ENCODE peak calls at places on chromosomes 6 and 20, in six cellular contexts. One of them, this sample, is unnamed.

GRCh38 chr6:34246249-34246562 is 2.6 kb downstream of the SMIM29 start:
- DNase-seq in transverse colon: no peak
- DNase-seq in IMR-90: no peak
- DNase-seq in GDM1: no peak
- DNase-seq in NAMALWA: no peak
- DNase-seq in activated effector memory CD4-positive, alpha-beta T cell treated with anti-CD3 and anti-CD28 coated beads, Interleukin-2, amount 50 U/mL, for 16 hours: peak
- DNase-seq in this sample: no peak

GRCh38 chr6:7078856-7079255 is 28.9 kb upstream of the RREB1 start:
- DNase-seq in transverse colon: no peak
- DNase-seq in IMR-90: no peak
- DNase-seq in GDM1: no peak
- DNase-seq in NAMALWA: no peak
- DNase-seq in activated effector memory CD4-positive, alpha-beta T cell treated with anti-CD3 and anti-CD28 coated beads, Interleukin-2, amount 50 U/mL, for 16 hours: no peak
- DNase-seq in this sample: no peak

GRCh38 chr20:31710423-31711250 is 12.0 kb downstream of the BCL2L1 start:
- DNase-seq in transverse colon: no peak
- DNase-seq in IMR-90: no peak
- DNase-seq in GDM1: no peak
- DNase-seq in NAMALWA: no peak
- DNase-seq in activated effector memory CD4-positive, alpha-beta T cell treated with anti-CD3 and anti-CD28 coated beads, Interleukin-2, amount 50 U/mL, for 16 hours: no peak
- DNase-seq in this sample: peak

GRCh38 chr6:129031051-129031599 is 148.2 kb downstream of the LAMA2 start:
- DNase-seq in transverse colon: no peak
- DNase-seq in IMR-90: peak
- DNase-seq in GDM1: no peak
- DNase-seq in NAMALWA: no peak
- DNase-seq in activated effector memory CD4-positive, alpha-beta T cell treated with anti-CD3 and anti-CD28 coated beads, Interleukin-2, amount 50 U/mL, for 16 hours: no peak
- DNase-seq in this sample: no peak

GRCh38 chr6:109496036-109496761 is 13.2 kb upstream of the ZBTB24 start:
- DNase-seq in transverse colon: no peak
- DNase-seq in IMR-90: no peak
- DNase-seq in GDM1: no peak
- DNase-seq in NAMALWA: no peak
- DNase-seq in activated effector memory CD4-positive, alpha-beta T cell treated with anti-CD3 and anti-CD28 coated beads, Interleukin-2, amount 50 U/mL, for 16 hours: no peak
- DNase-seq in this sample: no peak

GRCh38 chr6:169669889-169670288 is 31.9 kb downstream of the WDR27 start:
- DNase-seq in transverse colon: no peak
- DNase-seq in IMR-90: peak
- DNase-seq in GDM1: no peak
- DNase-seq in NAMALWA: no peak
- DNase-seq in activated effector memory CD4-positive, alpha-beta T cell treated with anti-CD3 and anti-CD28 coated beads, Interleukin-2, amount 50 U/mL, for 16 hours: no peak
- DNase-seq in this sample: no peak

GRCh38 chr20:8449120-8449519 is 317.1 kb downstream of the PLCB1 start:
- DNase-seq in transverse colon: no peak
- DNase-seq in IMR-90: peak
- DNase-seq in GDM1: no peak
- DNase-seq in NAMALWA: no peak
- DNase-seq in activated effector memory CD4-positive, alpha-beta T cell treated with anti-CD3 and anti-CD28 coated beads, Interleukin-2, amount 50 U/mL, for 16 hours: no peak
- DNase-seq in this sample: no peak

GRCh38 chr20:36018208-36018988 is 50.0 kb downstream of the CNBD2 start:
- DNase-seq in transverse colon: peak
- DNase-seq in IMR-90: no peak
- DNase-seq in GDM1: no peak
- DNase-seq in NAMALWA: no peak
- DNase-seq in activated effector memory CD4-positive, alpha-beta T cell treated with anti-CD3 and anti-CD28 coated beads, Interleukin-2, amount 50 U/mL, for 16 hours: no peak
- DNase-seq in this sample: no peak

GRCh38 chr6:134031696-134032255 is 20.6 kb downstream of the SLC2A12 start:
- DNase-seq in transverse colon: no peak
- DNase-seq in IMR-90: peak
- DNase-seq in GDM1: no peak
- DNase-seq in NAMALWA: no peak
- DNase-seq in activated effector memory CD4-positive, alpha-beta T cell treated with anti-CD3 and anti-CD28 coated beads, Interleukin-2, amount 50 U/mL, for 16 hours: no peak
- DNase-seq in this sample: peak

GRCh38 chr6:109434456-109434855 is 6.0 kb downstream of the PPIL6 start:
- DNase-seq in transverse colon: no peak
- DNase-seq in IMR-90: no peak
- DNase-seq in GDM1: no peak
- DNase-seq in NAMALWA: no peak
- DNase-seq in activated effector memory CD4-positive, alpha-beta T cell treated with anti-CD3 and anti-CD28 coated beads, Interleukin-2, amount 50 U/mL, for 16 hours: no peak
- DNase-seq in this sample: no peak

GRCh38 chr20:2822073-2822472 is 5.9 kb downstream of the TMEM239 start:
- DNase-seq in transverse colon: no peak
- DNase-seq in IMR-90: peak
- DNase-seq in GDM1: no peak
- DNase-seq in NAMALWA: peak
- DNase-seq in activated effector memory CD4-positive, alpha-beta T cell treated with anti-CD3 and anti-CD28 coated beads, Interleukin-2, amount 50 U/mL, for 16 hours: no peak
- DNase-seq in this sample: peak

GRCh38 chr6:16821834-16822264 is 60.6 kb upstream of the ATXN1 start:
- DNase-seq in transverse colon: no peak
- DNase-seq in IMR-90: no peak
- DNase-seq in GDM1: no peak
- DNase-seq in NAMALWA: no peak
- DNase-seq in activated effector memory CD4-positive, alpha-beta T cell treated with anti-CD3 and anti-CD28 coated beads, Interleukin-2, amount 50 U/mL, for 16 hours: no peak
- DNase-seq in this sample: no peak

GRCh38 chr20:25491446-25492038 is 84.1 kb downstream of the GINS1 start:
- DNase-seq in transverse colon: no peak
- DNase-seq in IMR-90: no peak
- DNase-seq in GDM1: no peak
- DNase-seq in NAMALWA: no peak
- DNase-seq in activated effector memory CD4-positive, alpha-beta T cell treated with anti-CD3 and anti-CD28 coated beads, Interleukin-2, amount 50 U/mL, for 16 hours: no peak
- DNase-seq in this sample: no peak

GRCh38 chr20:34954905-34955231 is 738 bp downstream of the GSS start:
- DNase-seq in transverse colon: peak
- DNase-seq in IMR-90: peak
- DNase-seq in GDM1: no peak
- DNase-seq in NAMALWA: no peak
- DNase-seq in activated effector memory CD4-positive, alpha-beta T cell treated with anti-CD3 and anti-CD28 coated beads, Interleukin-2, amount 50 U/mL, for 16 hours: peak
- DNase-seq in this sample: no peak

GRCh38 chr20:31605902-31606677 is 1.0 kb downstream of the ID1 start:
- DNase-seq in transverse colon: peak
- DNase-seq in IMR-90: no peak
- DNase-seq in GDM1: no peak
- DNase-seq in NAMALWA: peak
- DNase-seq in activated effector memory CD4-positive, alpha-beta T cell treated with anti-CD3 and anti-CD28 coated beads, Interleukin-2, amount 50 U/mL, for 16 hours: no peak
- DNase-seq in this sample: peak

GRCh38 chr6:113122060-113122459 is 735.1 kb upstream of the MARCKS start:
- DNase-seq in transverse colon: no peak
- DNase-seq in IMR-90: peak
- DNase-seq in GDM1: no peak
- DNase-seq in NAMALWA: no peak
- DNase-seq in activated effector memory CD4-positive, alpha-beta T cell treated with anti-CD3 and anti-CD28 coated beads, Interleukin-2, amount 50 U/mL, for 16 hours: no peak
- DNase-seq in this sample: no peak

GRCh38 chr20:34997171-34997570 is 41.5 kb downstream of the MYH7B start:
- DNase-seq in transverse colon: peak
- DNase-seq in IMR-90: peak
- DNase-seq in GDM1: no peak
- DNase-seq in NAMALWA: no peak
- DNase-seq in activated effector memory CD4-positive, alpha-beta T cell treated with anti-CD3 and anti-CD28 coated beads, Interleukin-2, amount 50 U/mL, for 16 hours: no peak
- DNase-seq in this sample: no peak

GRCh38 chr6:113591896-113592827 is 265.0 kb upstream of the MARCKS start:
- DNase-seq in transverse colon: peak
- DNase-seq in IMR-90: peak
- DNase-seq in GDM1: no peak
- DNase-seq in NAMALWA: no peak
- DNase-seq in activated effector memory CD4-positive, alpha-beta T cell treated with anti-CD3 and anti-CD28 coated beads, Interleukin-2, amount 50 U/mL, for 16 hours: no peak
- DNase-seq in this sample: peak

GRCh38 chr6:32852844-32853540 is 512 bp downstream of the TAP1 start:
- DNase-seq in transverse colon: peak
- DNase-seq in IMR-90: peak
- DNase-seq in GDM1: peak
- DNase-seq in NAMALWA: peak
- DNase-seq in activated effector memory CD4-positive, alpha-beta T cell treated with anti-CD3 and anti-CD28 coated beads, Interleukin-2, amount 50 U/mL, for 16 hours: peak
- DNase-seq in this sample: peak

GRCh38 chr6:3746696-3747095 is 4.8 kb downstream of the PXDC1 start:
- DNase-seq in transverse colon: no peak
- DNase-seq in IMR-90: no peak
- DNase-seq in GDM1: no peak
- DNase-seq in NAMALWA: no peak
- DNase-seq in activated effector memory CD4-positive, alpha-beta T cell treated with anti-CD3 and anti-CD28 coated beads, Interleukin-2, amount 50 U/mL, for 16 hours: no peak
- DNase-seq in this sample: no peak

GRCh38 chr6:108653864-108654402 is 93.2 kb downstream of the FOXO3 start:
- DNase-seq in transverse colon: no peak
- DNase-seq in IMR-90: peak
- DNase-seq in GDM1: no peak
- DNase-seq in NAMALWA: no peak
- DNase-seq in activated effector memory CD4-positive, alpha-beta T cell treated with anti-CD3 and anti-CD28 coated beads, Interleukin-2, amount 50 U/mL, for 16 hours: no peak
- DNase-seq in this sample: peak

GRCh38 chr6:155171109-155171746 is 92.6 kb upstream of the CLDN20 start:
- DNase-seq in transverse colon: no peak
- DNase-seq in IMR-90: peak
- DNase-seq in GDM1: no peak
- DNase-seq in NAMALWA: no peak
- DNase-seq in activated effector memory CD4-positive, alpha-beta T cell treated with anti-CD3 and anti-CD28 coated beads, Interleukin-2, amount 50 U/mL, for 16 hours: peak
- DNase-seq in this sample: no peak

GRCh38 chr6:70385931-70386330 is 27.4 kb upstream of the FAM135A start:
- DNase-seq in transverse colon: no peak
- DNase-seq in IMR-90: no peak
- DNase-seq in GDM1: no peak
- DNase-seq in NAMALWA: no peak
- DNase-seq in activated effector memory CD4-positive, alpha-beta T cell treated with anti-CD3 and anti-CD28 coated beads, Interleukin-2, amount 50 U/mL, for 16 hours: no peak
- DNase-seq in this sample: no peak

GRCh38 chr20:32807706-32808105 is 12.0 kb upstream of the MAPRE1 start:
- DNase-seq in transverse colon: no peak
- DNase-seq in IMR-90: no peak
- DNase-seq in GDM1: no peak
- DNase-seq in NAMALWA: no peak
- DNase-seq in activated effector memory CD4-positive, alpha-beta T cell treated with anti-CD3 and anti-CD28 coated beads, Interleukin-2, amount 50 U/mL, for 16 hours: no peak
- DNase-seq in this sample: no peak

GRCh38 chr20:17910828-17911294 is 57.7 kb downstream of the SNX5 start:
- DNase-seq in transverse colon: no peak
- DNase-seq in IMR-90: peak
- DNase-seq in GDM1: no peak
- DNase-seq in NAMALWA: no peak
- DNase-seq in activated effector memory CD4-positive, alpha-beta T cell treated with anti-CD3 and anti-CD28 coated beads, Interleukin-2, amount 50 U/mL, for 16 hours: no peak
- DNase-seq in this sample: peak

GRCh38 chr6:78533876-78534275 is 333.5 kb upstream of the IRAK1BP1 start:
- DNase-seq in transverse colon: no peak
- DNase-seq in IMR-90: no peak
- DNase-seq in GDM1: no peak
- DNase-seq in NAMALWA: no peak
- DNase-seq in activated effector memory CD4-positive, alpha-beta T cell treated with anti-CD3 and anti-CD28 coated beads, Interleukin-2, amount 50 U/mL, for 16 hours: no peak
- DNase-seq in this sample: no peak

GRCh38 chr6:7194657-7195056 is 86.9 kb downstream of the RREB1 start:
- DNase-seq in transverse colon: no peak
- DNase-seq in IMR-90: no peak
- DNase-seq in GDM1: no peak
- DNase-seq in NAMALWA: no peak
- DNase-seq in activated effector memory CD4-positive, alpha-beta T cell treated with anti-CD3 and anti-CD28 coated beads, Interleukin-2, amount 50 U/mL, for 16 hours: no peak
- DNase-seq in this sample: no peak

GRCh38 chr6:70706491-70707123 is 38.9 kb downstream of the SMAP1 start:
- DNase-seq in transverse colon: no peak
- DNase-seq in IMR-90: peak
- DNase-seq in GDM1: no peak
- DNase-seq in NAMALWA: peak
- DNase-seq in activated effector memory CD4-positive, alpha-beta T cell treated with anti-CD3 and anti-CD28 coated beads, Interleukin-2, amount 50 U/mL, for 16 hours: no peak
- DNase-seq in this sample: peak

GRCh38 chr6:92752114-92752513 is 667.2 kb downstream of the EPHA7 start:
- DNase-seq in transverse colon: no peak
- DNase-seq in IMR-90: no peak
- DNase-seq in GDM1: no peak
- DNase-seq in NAMALWA: no peak
- DNase-seq in activated effector memory CD4-positive, alpha-beta T cell treated with anti-CD3 and anti-CD28 coated beads, Interleukin-2, amount 50 U/mL, for 16 hours: no peak
- DNase-seq in this sample: no peak

GRCh38 chr6:139439278-139439813 is 64.9 kb upstream of the CITED2 start:
- DNase-seq in transverse colon: no peak
- DNase-seq in IMR-90: peak
- DNase-seq in GDM1: peak
- DNase-seq in NAMALWA: no peak
- DNase-seq in activated effector memory CD4-positive, alpha-beta T cell treated with anti-CD3 and anti-CD28 coated beads, Interleukin-2, amount 50 U/mL, for 16 hours: no peak
- DNase-seq in this sample: no peak

GRCh38 chr6:37632989-37633550 is 64.6 kb downstream of the MDGA1 start:
- DNase-seq in transverse colon: no peak
- DNase-seq in IMR-90: no peak
- DNase-seq in GDM1: no peak
- DNase-seq in NAMALWA: no peak
- DNase-seq in activated effector memory CD4-positive, alpha-beta T cell treated with anti-CD3 and anti-CD28 coated beads, Interleukin-2, amount 50 U/mL, for 16 hours: no peak
- DNase-seq in this sample: no peak

GRCh38 chr20:46995561-46996142 is 101.0 kb downstream of the EYA2 start:
- DNase-seq in transverse colon: no peak
- DNase-seq in IMR-90: no peak
- DNase-seq in GDM1: no peak
- DNase-seq in NAMALWA: no peak
- DNase-seq in activated effector memory CD4-positive, alpha-beta T cell treated with anti-CD3 and anti-CD28 coated beads, Interleukin-2, amount 50 U/mL, for 16 hours: peak
- DNase-seq in this sample: no peak

GRCh38 chr20:4926531-4927156 is 74.7 kb downstream of the SLC23A2 start:
- DNase-seq in transverse colon: no peak
- DNase-seq in IMR-90: no peak
- DNase-seq in GDM1: no peak
- DNase-seq in NAMALWA: no peak
- DNase-seq in activated effector memory CD4-positive, alpha-beta T cell treated with anti-CD3 and anti-CD28 coated beads, Interleukin-2, amount 50 U/mL, for 16 hours: no peak
- DNase-seq in this sample: no peak

GRCh38 chr6:42088101-42088591 is 37.8 kb downstream of the TAF8 start:
- DNase-seq in transverse colon: no peak
- DNase-seq in IMR-90: peak
- DNase-seq in GDM1: no peak
- DNase-seq in NAMALWA: no peak
- DNase-seq in activated effector memory CD4-positive, alpha-beta T cell treated with anti-CD3 and anti-CD28 coated beads, Interleukin-2, amount 50 U/mL, for 16 hours: no peak
- DNase-seq in this sample: no peak